ENCODE peak calls at places on chromosomes 2 and 18, in five cellular contexts. One of them, this sample, is unnamed.

GRCh38 chr2:16058256-16058655 is 117.9 kb downstream of the MYCN start:
- DNase-seq in right atrium auricular region: no peak
- DNase-seq in spleen: no peak
- DNase-seq in kidney: no peak
- DNase-seq in GM23338: no peak
- DNase-seq in this sample: no peak

GRCh38 chr2:168766600-168766999 is 35.8 kb upstream of the NOSTRIN start:
- DNase-seq in right atrium auricular region: no peak
- DNase-seq in spleen: no peak
- DNase-seq in kidney: no peak
- DNase-seq in GM23338: no peak
- DNase-seq in this sample: no peak

GRCh38 chr2:164852086-164852485 is 10.5 kb upstream of the COBLL1 start:
- DNase-seq in right atrium auricular region: no peak
- DNase-seq in spleen: no peak
- DNase-seq in kidney: no peak
- DNase-seq in GM23338: no peak
- DNase-seq in this sample: no peak

GRCh38 chr2:208266641-208267335 is 733 bp downstream of the PIKFYVE start:
- DNase-seq in right atrium auricular region: no peak
- DNase-seq in spleen: no peak
- DNase-seq in kidney: no peak
- DNase-seq in GM23338: no peak
- DNase-seq in this sample: no peak

GRCh38 chr18:9647496-9648323 is 33.4 kb upstream of the PPP4R1 start:
- DNase-seq in right atrium auricular region: no peak
- DNase-seq in spleen: no peak
- DNase-seq in kidney: no peak
- DNase-seq in GM23338: no peak
- DNase-seq in this sample: no peak

GRCh38 chr2:148560501-148560900 is 84.0 kb upstream of the EPC2 start:
- DNase-seq in right atrium auricular region: no peak
- DNase-seq in spleen: no peak
- DNase-seq in kidney: peak
- DNase-seq in GM23338: no peak
- DNase-seq in this sample: no peak

GRCh38 chr2:44936275-44936674 is 5.2 kb upstream of the SIX3 start:
- DNase-seq in right atrium auricular region: no peak
- DNase-seq in spleen: no peak
- DNase-seq in kidney: no peak
- DNase-seq in GM23338: no peak
- DNase-seq in this sample: no peak

GRCh38 chr2:222518570-222519381 is 94.4 kb downstream of the SGPP2 start:
- DNase-seq in right atrium auricular region: no peak
- DNase-seq in spleen: no peak
- DNase-seq in kidney: no peak
- DNase-seq in GM23338: peak
- DNase-seq in this sample: no peak

GRCh38 chr2:57510704-57511103 is 535.9 kb upstream of the VRK2 start:
- DNase-seq in right atrium auricular region: no peak
- DNase-seq in spleen: no peak
- DNase-seq in kidney: no peak
- DNase-seq in GM23338: peak
- DNase-seq in this sample: no peak

GRCh38 chr18:11322006-11322405 is 172.6 kb upstream of the PIEZO2 start:
- DNase-seq in right atrium auricular region: no peak
- DNase-seq in spleen: no peak
- DNase-seq in kidney: no peak
- DNase-seq in GM23338: no peak
- DNase-seq in this sample: no peak

GRCh38 chr2:14756981-14757657 is 124.6 kb downstream of the LRATD1 start:
- DNase-seq in right atrium auricular region: no peak
- DNase-seq in spleen: no peak
- DNase-seq in kidney: no peak
- DNase-seq in GM23338: no peak
- DNase-seq in this sample: no peak

GRCh38 chr2:127591221-127591923 is 54.6 kb upstream of the GPR17 start:
- DNase-seq in right atrium auricular region: no peak
- DNase-seq in spleen: peak
- DNase-seq in kidney: no peak
- DNase-seq in GM23338: peak
- DNase-seq in this sample: peak

GRCh38 chr2:47561906-47562305 is 158.9 kb downstream of the MSH2 start:
- DNase-seq in right atrium auricular region: no peak
- DNase-seq in spleen: no peak
- DNase-seq in kidney: no peak
- DNase-seq in GM23338: no peak
- DNase-seq in this sample: no peak

GRCh38 chr2:18749912-18750526 is 160.7 kb upstream of the NT5C1B start:
- DNase-seq in right atrium auricular region: peak
- DNase-seq in spleen: no peak
- DNase-seq in kidney: no peak
- DNase-seq in GM23338: peak
- DNase-seq in this sample: no peak

GRCh38 chr18:42334931-42335330 is 379.9 kb downstream of the PIK3C3 start:
- DNase-seq in right atrium auricular region: no peak
- DNase-seq in spleen: no peak
- DNase-seq in kidney: no peak
- DNase-seq in GM23338: no peak
- DNase-seq in this sample: no peak

GRCh38 chr2:223737207-223737606 is 100.2 kb downstream of the AP1S3 start:
- DNase-seq in right atrium auricular region: no peak
- DNase-seq in spleen: no peak
- DNase-seq in kidney: no peak
- DNase-seq in GM23338: no peak
- DNase-seq in this sample: no peak

GRCh38 chr2:79369127-79369526 is 143.7 kb upstream of the CTNNA2 start:
- DNase-seq in right atrium auricular region: no peak
- DNase-seq in spleen: no peak
- DNase-seq in kidney: no peak
- DNase-seq in GM23338: peak
- DNase-seq in this sample: no peak

GRCh38 chr2:17827306-17827705 is 11.0 kb downstream of the MSGN1 start:
- DNase-seq in right atrium auricular region: no peak
- DNase-seq in spleen: no peak
- DNase-seq in kidney: no peak
- DNase-seq in GM23338: peak
- DNase-seq in this sample: no peak

GRCh38 chr2:127637725-127638252 is 8.2 kb upstream of the GPR17 start:
- DNase-seq in right atrium auricular region: no peak
- DNase-seq in spleen: peak
- DNase-seq in kidney: no peak
- DNase-seq in GM23338: peak
- DNase-seq in this sample: no peak

GRCh38 chr2:2846379-2847130 is 515.5 kb upstream of the MYT1L start:
- DNase-seq in right atrium auricular region: no peak
- DNase-seq in spleen: peak
- DNase-seq in kidney: peak
- DNase-seq in GM23338: no peak
- DNase-seq in this sample: no peak

GRCh38 chr2:120203341-120204021 is 19.7 kb downstream of the TMEM185B start:
- DNase-seq in right atrium auricular region: no peak
- DNase-seq in spleen: peak
- DNase-seq in kidney: no peak
- DNase-seq in GM23338: no peak
- DNase-seq in this sample: no peak

GRCh38 chr2:197514754-197515153 is 1.1 kb upstream of the MOB4 start:
- DNase-seq in right atrium auricular region: no peak
- DNase-seq in spleen: no peak
- DNase-seq in kidney: no peak
- DNase-seq in GM23338: peak
- DNase-seq in this sample: no peak

GRCh38 chr2:31219131-31219969 is 2.0 kb upstream of the CAPN14 start:
- DNase-seq in right atrium auricular region: peak
- DNase-seq in spleen: no peak
- DNase-seq in kidney: no peak
- DNase-seq in GM23338: no peak
- DNase-seq in this sample: peak

GRCh38 chr2:168234407-168235085 is 12.8 kb downstream of the STK39 start:
- DNase-seq in right atrium auricular region: no peak
- DNase-seq in spleen: no peak
- DNase-seq in kidney: no peak
- DNase-seq in GM23338: no peak
- DNase-seq in this sample: no peak

GRCh38 chr2:54396798-54397197 is 59.3 kb upstream of the SPTBN1 start:
- DNase-seq in right atrium auricular region: no peak
- DNase-seq in spleen: no peak
- DNase-seq in kidney: no peak
- DNase-seq in GM23338: no peak
- DNase-seq in this sample: no peak

GRCh38 chr2:21047161-21048009 is 3.5 kb upstream of the APOB start:
- DNase-seq in right atrium auricular region: no peak
- DNase-seq in spleen: no peak
- DNase-seq in kidney: peak
- DNase-seq in GM23338: peak
- DNase-seq in this sample: peak

GRCh38 chr2:159549234-159549633 is 67.1 kb downstream of the BAZ2B start:
- DNase-seq in right atrium auricular region: no peak
- DNase-seq in spleen: no peak
- DNase-seq in kidney: no peak
- DNase-seq in GM23338: no peak
- DNase-seq in this sample: no peak

GRCh38 chr18:41690332-41691110 is 264.5 kb upstream of the PIK3C3 start:
- DNase-seq in right atrium auricular region: no peak
- DNase-seq in spleen: no peak
- DNase-seq in kidney: no peak
- DNase-seq in GM23338: no peak
- DNase-seq in this sample: no peak

GRCh38 chr2:190717764-190718651 is 69.1 kb downstream of the NAB1 start:
- DNase-seq in right atrium auricular region: no peak
- DNase-seq in spleen: no peak
- DNase-seq in kidney: no peak
- DNase-seq in GM23338: no peak
- DNase-seq in this sample: no peak

GRCh38 chr2:37672104-37672869 is 845 bp upstream of the CDC42EP3 start:
- DNase-seq in right atrium auricular region: no peak
- DNase-seq in spleen: peak
- DNase-seq in kidney: peak
- DNase-seq in GM23338: peak
- DNase-seq in this sample: peak

GRCh38 chr2:16155351-16156145 is 215.2 kb downstream of the MYCN start:
- DNase-seq in right atrium auricular region: no peak
- DNase-seq in spleen: no peak
- DNase-seq in kidney: no peak
- DNase-seq in GM23338: no peak
- DNase-seq in this sample: peak

GRCh38 chr2:102004588-102004987 is 12.8 kb downstream of the IL1R2 start:
- DNase-seq in right atrium auricular region: no peak
- DNase-seq in spleen: no peak
- DNase-seq in kidney: no peak
- DNase-seq in GM23338: no peak
- DNase-seq in this sample: no peak

GRCh38 chr2:9139491-9140443 is 66.8 kb upstream of the ASAP2 start:
- DNase-seq in right atrium auricular region: peak
- DNase-seq in spleen: peak
- DNase-seq in kidney: peak
- DNase-seq in GM23338: peak
- DNase-seq in this sample: no peak

GRCh38 chr18:13834501-13835015 is 10.6 kb downstream of the MC5R start:
- DNase-seq in right atrium auricular region: no peak
- DNase-seq in spleen: no peak
- DNase-seq in kidney: no peak
- DNase-seq in GM23338: no peak
- DNase-seq in this sample: no peak

GRCh38 chr2:33321236-33321731 is 155.2 kb upstream of the RASGRP3 start:
- DNase-seq in right atrium auricular region: no peak
- DNase-seq in spleen: no peak
- DNase-seq in kidney: no peak
- DNase-seq in GM23338: no peak
- DNase-seq in this sample: no peak

GRCh38 chr18:2897015-2897414 is 50.2 kb downstream of the EMILIN2 start:
- DNase-seq in right atrium auricular region: no peak
- DNase-seq in spleen: no peak
- DNase-seq in kidney: no peak
- DNase-seq in GM23338: no peak
- DNase-seq in this sample: no peak

GRCh38 chr2:69495008-69495407 is 57.8 kb upstream of the NFU1 start:
- DNase-seq in right atrium auricular region: no peak
- DNase-seq in spleen: no peak
- DNase-seq in kidney: no peak
- DNase-seq in GM23338: no peak
- DNase-seq in this sample: no peak

GRCh38 chr2:27209621-27210401 is 2.0 kb upstream of the ATRAID start:
- DNase-seq in right atrium auricular region: no peak
- DNase-seq in spleen: no peak
- DNase-seq in kidney: no peak
- DNase-seq in GM23338: no peak
- DNase-seq in this sample: no peak

GRCh38 chr2:231483398-231484329 is 19.4 kb upstream of the NCL start:
- DNase-seq in right atrium auricular region: no peak
- DNase-seq in spleen: peak
- DNase-seq in kidney: peak
- DNase-seq in GM23338: peak
- DNase-seq in this sample: no peak
- H3K4me3 ChIP-seq in right atrium auricular region: peak
- H3K4me3 ChIP-seq in spleen: peak
- H3K4me3 ChIP-seq in kidney: peak
- H3K4me3 ChIP-seq in GM23338: no peak
- H3K4me3 ChIP-seq in this sample: peak

GRCh38 chr2:186737737-186738508 is 44.1 kb downstream of the FAM171B start:
- DNase-seq in right atrium auricular region: no peak
- DNase-seq in spleen: no peak
- DNase-seq in kidney: no peak
- DNase-seq in GM23338: peak
- DNase-seq in this sample: no peak
- H3K27ac ChIP-seq in right atrium auricular region: no peak
- H3K27ac ChIP-seq in spleen: no peak
- H3K27ac ChIP-seq in kidney: no peak
- H3K27ac ChIP-seq in GM23338: no peak
- H3K27ac ChIP-seq in this sample: no peak

GRCh38 chr2:42110974-42111322 is 58.2 kb upstream of the EML4 start:
- DNase-seq in right atrium auricular region: no peak
- DNase-seq in spleen: no peak
- DNase-seq in kidney: no peak
- DNase-seq in GM23338: no peak
- DNase-seq in this sample: no peak

GRCh38 chr2:42108852-42109251 is 60.3 kb upstream of the EML4 start:
- DNase-seq in right atrium auricular region: no peak
- DNase-seq in spleen: no peak
- DNase-seq in kidney: no peak
- DNase-seq in GM23338: no peak
- DNase-seq in this sample: no peak

GRCh38 chr2:42107249-42108042 is 59.6 kb downstream of the PKDCC start:
- DNase-seq in right atrium auricular region: no peak
- DNase-seq in spleen: no peak
- DNase-seq in kidney: no peak
- DNase-seq in GM23338: no peak
- DNase-seq in this sample: no peak

GRCh38 chr2:42112418-42112817 is 56.7 kb upstream of the EML4 start:
- DNase-seq in right atrium auricular region: no peak
- DNase-seq in spleen: no peak
- DNase-seq in kidney: no peak
- DNase-seq in GM23338: no peak
- DNase-seq in this sample: no peak

GRCh38 chr2:42110287-42110973 is 58.7 kb upstream of the EML4 start:
- DNase-seq in right atrium auricular region: no peak
- DNase-seq in spleen: no peak
- DNase-seq in kidney: no peak
- DNase-seq in GM23338: no peak
- DNase-seq in this sample: no peak
- TF ChIP-seq CTCF in right atrium auricular region: no peak
- TF ChIP-seq CTCF in spleen: no peak
- TF ChIP-seq CTCF in kidney: no peak
- TF ChIP-seq CTCF in GM23338: no peak
- TF ChIP-seq CTCF in this sample: no peak

GRCh38 chr2:71275939-71276310 is 49.0 kb upstream of the PAIP2B start:
- DNase-seq in right atrium auricular region: no peak
- DNase-seq in spleen: no peak
- DNase-seq in kidney: no peak
- DNase-seq in GM23338: no peak
- DNase-seq in this sample: no peak
- H3K4me3 ChIP-seq in right atrium auricular region: peak
- H3K4me3 ChIP-seq in spleen: peak
- H3K4me3 ChIP-seq in kidney: peak
- H3K4me3 ChIP-seq in GM23338: peak
- H3K4me3 ChIP-seq in this sample: peak